ENCODE peak calls at places on chromosomes 12 and 14, in nine cellular contexts. Y is HuH-7, O is glutamatergic neuron, R is RPMI8226, S is right cardiac atrium, M is GM06990, L is ELR, V is AG09319, K is GM12878. B is an unnamed sample.

GRCh38 chr14:61754627-61755381 is 7.4 kb upstream of the SNAPC1 start:
- DNase-seq in Y (no peak), K (no peak), V (no peak), L (peak; percentile 68), R (no peak), O (no peak), S (no peak), M (no peak), B (no peak)

GRCh38 chr14:23362200-23362599 is 2.8 kb downstream of the EFS start:
- DNase-seq in O (peak; percentile 46), M (no peak), Y (peak; percentile 46), L (peak; percentile 24), K (no peak), S (no peak), V (no peak), R (peak; percentile 32), B (no peak)

GRCh38 chr12:31999692-32000091 is 40.5 kb downstream of the RESF1 start:
- DNase-seq in Y (no peak), M (no peak), S (no peak), R (no peak), K (no peak), L (no peak), V (no peak), O (no peak), B (no peak)

GRCh38 chr12:40632933-40633332 is 59.3 kb upstream of the CNTN1 start:
- DNase-seq in Y (no peak), R (no peak), L (no peak), S (no peak), O (no peak), V (no peak), M (no peak), K (no peak), B (no peak)

GRCh38 chr12:65765436-65765813 is 58.9 kb upstream of the HMGA2 start:
- DNase-seq in L (peak; percentile 65), K (no peak), S (no peak), R (no peak), M (no peak), Y (no peak), V (no peak), O (no peak), B (no peak)

GRCh38 chr14:43483415-43483814 is 1023.7 kb downstream of the FSCB start:
- DNase-seq in R (no peak), S (no peak), K (no peak), L (no peak), M (no peak), O (no peak), V (no peak), Y (no peak), B (no peak)

GRCh38 chr14:101893759-101894158 is 70.6 kb upstream of the DYNC1H1 start:
- DNase-seq in V (no peak), M (no peak), O (no peak), S (no peak), K (no peak), R (no peak), L (no peak), Y (no peak), B (no peak)

GRCh38 chr12:67320614-67321305 is 51.6 kb downstream of the CAND1 start:
- DNase-seq in M (no peak), Y (no peak), K (no peak), L (peak; percentile 10), V (no peak), S (no peak), O (no peak), R (peak; percentile 7), B (no peak)

GRCh38 chr14:47539065-47539464 is 136.3 kb downstream of the MDGA2 start:
- DNase-seq in R (no peak), L (no peak), S (no peak), M (no peak), V (no peak), Y (no peak), O (peak; percentile 16), K (no peak), B (no peak)

GRCh38 chr12:74903522-74903921 is 306.1 kb downstream of the KCNC2 start:
- DNase-seq in L (peak; percentile 48), V (no peak), K (no peak), Y (no peak), R (no peak), M (no peak), O (no peak), S (no peak), B (no peak)

GRCh38 chr14:81353691-81354323 is 46.3 kb downstream of the STON2 start:
- DNase-seq in Y (no peak), V (no peak), O (no peak), R (no peak), M (no peak), K (no peak), L (no peak), S (no peak), B (no peak)

GRCh38 chr12:48005750-48006021 is 1.4 kb upstream of the COL2A1 start:
- DNase-seq in L (no peak), K (no peak), M (no peak), O (no peak), S (no peak), V (no peak), Y (no peak), R (no peak), B (no peak)

GRCh38 chr14:100408350-100409015 is 85.3 kb downstream of the SLC25A47 start:
- DNase-seq in O (no peak), Y (no peak), V (no peak), K (no peak), L (peak; percentile 96), R (no peak), M (no peak), S (no peak), B (no peak)

GRCh38 chr12:89965993-89966392 is 257.4 kb upstream of the ATP2B1 start:
- DNase-seq in K (no peak), O (no peak), V (no peak), S (no peak), Y (no peak), M (no peak), L (no peak), R (no peak), B (no peak)

GRCh38 chr12:53234236-53234635 is 2.2 kb upstream of the RARG start:
- DNase-seq in V (no peak), M (no peak), Y (no peak), O (peak; percentile 66), R (no peak), K (no peak), L (no peak), S (peak; percentile 89), B (no peak)

GRCh38 chr14:49972840-49973239 is 80.0 kb downstream of the ARF6 start:
- DNase-seq in K (no peak), M (no peak), Y (no peak), V (peak; percentile 49), L (peak; percentile 98), R (peak; percentile 44), S (no peak), O (no peak), B (peak; percentile 68)

GRCh38 chr12:75086086-75087038 is 123.3 kb downstream of the KCNC2 start:
- DNase-seq in S (no peak), R (no peak), Y (no peak), O (no peak), V (peak; percentile 5), K (no peak), M (no peak), L (peak; percentile 32), B (no peak)

B was measured in NCI-H1092 treated with DMSO at 0.1 percent for 48 hours.